ENCODE peak calls at places on chromosomes 13 and 19, in eight cellular contexts. One of them, this sample, is unnamed.

GRCh38 chr19:44803442-44804428 is 5.2 kb upstream of the BCAM start:
- DNase-seq in BE2C: no peak
- DNase-seq in effector memory CD4-positive, alpha-beta T cell: no peak
- DNase-seq in cardiac muscle cell: no peak
- DNase-seq in stomach: no peak
- DNase-seq in LNCaP clone FGC: no peak
- DNase-seq in small intestine: no peak
- DNase-seq in Peyer's patch: no peak
- DNase-seq in this sample: no peak

GRCh38 chr19:45215391-45216191 is 29.6 kb downstream of the EXOC3L2 start:
- DNase-seq in BE2C: peak; percentile 33
- DNase-seq in effector memory CD4-positive, alpha-beta T cell: no peak
- DNase-seq in cardiac muscle cell: peak; percentile 14
- DNase-seq in stomach: peak; percentile 77
- DNase-seq in LNCaP clone FGC: no peak
- DNase-seq in small intestine: no peak
- DNase-seq in Peyer's patch: no peak
- DNase-seq in this sample: peak; percentile 85

GRCh38 chr19:29576761-29577661 is 29.1 kb upstream of the POP4 start:
- DNase-seq in BE2C: no peak
- DNase-seq in effector memory CD4-positive, alpha-beta T cell: no peak
- DNase-seq in cardiac muscle cell: no peak
- DNase-seq in stomach: no peak
- DNase-seq in LNCaP clone FGC: no peak
- DNase-seq in small intestine: no peak
- DNase-seq in Peyer's patch: no peak
- DNase-seq in this sample: no peak

GRCh38 chr13:88526186-88526852 is 855.1 kb downstream of the SLITRK5 start:
- DNase-seq in BE2C: no peak
- DNase-seq in effector memory CD4-positive, alpha-beta T cell: no peak
- DNase-seq in cardiac muscle cell: peak; percentile 3
- DNase-seq in stomach: no peak
- DNase-seq in LNCaP clone FGC: no peak
- DNase-seq in small intestine: no peak
- DNase-seq in Peyer's patch: no peak
- DNase-seq in this sample: no peak

GRCh38 chr13:24614306-24615080 is 65.7 kb upstream of the ATP12A start:
- DNase-seq in BE2C: no peak
- DNase-seq in effector memory CD4-positive, alpha-beta T cell: no peak
- DNase-seq in cardiac muscle cell: no peak
- DNase-seq in stomach: no peak
- DNase-seq in LNCaP clone FGC: no peak
- DNase-seq in small intestine: no peak
- DNase-seq in Peyer's patch: no peak
- DNase-seq in this sample: no peak

GRCh38 chr13:32426191-32426980 is 1.5 kb downstream of the N4BP2L1 start:
- DNase-seq in BE2C: no peak
- DNase-seq in effector memory CD4-positive, alpha-beta T cell: peak; percentile 29
- DNase-seq in cardiac muscle cell: no peak
- DNase-seq in stomach: no peak
- DNase-seq in LNCaP clone FGC: no peak
- DNase-seq in small intestine: peak; percentile 88
- DNase-seq in Peyer's patch: peak; percentile 64
- DNase-seq in this sample: no peak

GRCh38 chr19:12513531-12514061 is 29.0 kb upstream of the ZNF709 start:
- DNase-seq in BE2C: peak; percentile 35
- DNase-seq in effector memory CD4-positive, alpha-beta T cell: no peak
- DNase-seq in cardiac muscle cell: no peak
- DNase-seq in stomach: no peak
- DNase-seq in LNCaP clone FGC: no peak
- DNase-seq in small intestine: no peak
- DNase-seq in Peyer's patch: no peak
- DNase-seq in this sample: peak; percentile 29

GRCh38 chr19:13001502-13002388 is 6.5 kb downstream of the NFIX start:
- DNase-seq in BE2C: no peak
- DNase-seq in effector memory CD4-positive, alpha-beta T cell: no peak
- DNase-seq in cardiac muscle cell: no peak
- DNase-seq in stomach: peak; percentile 71
- DNase-seq in LNCaP clone FGC: no peak
- DNase-seq in small intestine: no peak
- DNase-seq in Peyer's patch: no peak
- DNase-seq in this sample: no peak

GRCh38 chr19:35731353-35731752 is 10.9 kb downstream of the IGFLR1 start:
- DNase-seq in BE2C: no peak
- DNase-seq in effector memory CD4-positive, alpha-beta T cell: no peak
- DNase-seq in cardiac muscle cell: no peak
- DNase-seq in stomach: no peak
- DNase-seq in LNCaP clone FGC: no peak
- DNase-seq in small intestine: no peak
- DNase-seq in Peyer's patch: no peak
- DNase-seq in this sample: no peak

GRCh38 chr13:48302920-48303330 is 626 bp upstream of the RB1 start:
- DNase-seq in BE2C: no peak
- DNase-seq in effector memory CD4-positive, alpha-beta T cell: no peak
- DNase-seq in cardiac muscle cell: no peak
- DNase-seq in stomach: no peak
- DNase-seq in LNCaP clone FGC: no peak
- DNase-seq in small intestine: no peak
- DNase-seq in Peyer's patch: no peak
- DNase-seq in this sample: no peak

GRCh38 chr19:11480081-11480926 is 542 bp downstream of the ELAVL3 start:
- DNase-seq in BE2C: peak; percentile 67
- DNase-seq in effector memory CD4-positive, alpha-beta T cell: no peak
- DNase-seq in cardiac muscle cell: no peak
- DNase-seq in stomach: no peak
- DNase-seq in LNCaP clone FGC: no peak
- DNase-seq in small intestine: no peak
- DNase-seq in Peyer's patch: no peak
- DNase-seq in this sample: no peak

GRCh38 chr19:17602217-17602616 is 46.8 kb downstream of the COLGALT1 start:
- DNase-seq in BE2C: no peak
- DNase-seq in effector memory CD4-positive, alpha-beta T cell: no peak
- DNase-seq in cardiac muscle cell: no peak
- DNase-seq in stomach: no peak
- DNase-seq in LNCaP clone FGC: no peak
- DNase-seq in small intestine: no peak
- DNase-seq in Peyer's patch: no peak
- DNase-seq in this sample: no peak

GRCh38 chr19:17947815-17948473 is 15.1 kb downstream of the CCDC124 start:
- DNase-seq in BE2C: peak; percentile 100
- DNase-seq in effector memory CD4-positive, alpha-beta T cell: peak; percentile 93
- DNase-seq in cardiac muscle cell: peak; percentile 99
- DNase-seq in stomach: peak; percentile 90
- DNase-seq in LNCaP clone FGC: peak; percentile 46
- DNase-seq in small intestine: peak; percentile 79
- DNase-seq in Peyer's patch: peak; percentile 94
- DNase-seq in this sample: peak; percentile 89

DNA sequence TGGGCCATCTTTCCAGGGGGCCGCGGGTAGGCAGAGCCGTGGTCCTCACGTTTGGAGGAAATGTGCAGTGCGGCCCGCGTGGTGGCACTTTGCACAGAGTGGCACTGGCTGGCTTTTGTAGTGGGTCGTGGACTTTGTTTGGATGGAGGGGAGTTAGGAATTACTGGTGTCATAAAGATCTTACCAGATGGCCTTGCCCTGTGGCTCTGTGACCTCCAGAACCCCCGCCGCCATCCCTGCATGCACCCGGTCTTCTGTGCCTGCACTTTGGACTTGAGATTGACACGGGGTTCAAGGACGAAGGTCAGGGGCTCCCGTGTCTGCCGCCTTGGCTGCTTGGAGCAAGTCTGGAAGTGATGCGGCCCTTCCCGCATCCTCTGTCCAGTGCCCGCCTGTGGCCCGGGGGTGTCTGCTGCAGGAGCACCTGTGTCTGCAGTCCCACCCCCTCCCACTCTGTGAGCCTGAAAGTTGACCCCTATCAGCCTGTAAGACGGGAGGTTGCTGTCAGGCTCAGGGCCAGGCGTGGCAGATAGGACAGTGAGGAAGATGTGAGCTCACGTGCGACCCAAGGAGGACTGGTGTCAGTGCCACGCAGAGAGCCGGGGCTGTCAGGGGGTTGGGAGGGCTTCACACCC is 2.2 kb downstream of the GNA11 start:
- DNase-seq in BE2C: no peak
- DNase-seq in effector memory CD4-positive, alpha-beta T cell: no peak
- DNase-seq in cardiac muscle cell: no peak
- DNase-seq in stomach: no peak
- DNase-seq in LNCaP clone FGC: no peak
- DNase-seq in small intestine: peak; percentile 92
- DNase-seq in Peyer's patch: peak; percentile 80
- DNase-seq in this sample: no peak
- H3K4me3 ChIP-seq in BE2C: peak overlapping the region; percentile 85
- H3K4me3 ChIP-seq in effector memory CD4-positive, alpha-beta T cell: no peak overlapping the region
- H3K4me3 ChIP-seq in cardiac muscle cell: peak overlapping the region; percentile 96
- H3K4me3 ChIP-seq in stomach: peak overlapping the region; percentile 74
- H3K4me3 ChIP-seq in LNCaP clone FGC: peak overlapping the region; percentile 97
- H3K4me3 ChIP-seq in small intestine: no peak overlapping the region
- H3K4me3 ChIP-seq in Peyer's patch: peak overlapping the region; percentile 68
- H3K4me3 ChIP-seq in this sample: peak overlapping the region; percentile 72

DNA sequence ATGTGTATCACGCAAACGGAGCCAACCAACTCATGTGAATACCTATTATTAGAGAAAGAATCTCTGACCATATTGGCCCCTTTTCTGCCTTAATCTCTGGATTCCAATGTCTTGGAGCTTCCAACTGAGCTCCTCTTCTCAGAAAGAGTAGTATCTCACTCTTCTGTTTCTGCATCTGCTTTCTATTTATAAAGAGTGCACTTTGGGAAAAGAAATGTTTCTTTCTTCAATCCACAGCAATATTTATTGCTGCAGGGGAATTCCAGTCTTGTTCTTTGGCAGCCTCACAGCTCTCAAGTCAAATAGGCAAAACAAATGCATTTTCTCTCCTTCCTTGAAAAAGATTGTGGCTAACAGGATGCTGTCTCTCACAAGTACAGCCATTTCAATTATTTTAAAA is 125.5 kb upstream of the NBEA start:
- DNase-seq in BE2C: no peak
- DNase-seq in effector memory CD4-positive, alpha-beta T cell: no peak
- DNase-seq in cardiac muscle cell: no peak
- DNase-seq in stomach: no peak
- DNase-seq in LNCaP clone FGC: no peak
- DNase-seq in small intestine: no peak
- DNase-seq in Peyer's patch: no peak
- DNase-seq in this sample: no peak
- H3K4me3 ChIP-seq in BE2C: no peak overlapping the region
- H3K4me3 ChIP-seq in effector memory CD4-positive, alpha-beta T cell: no peak overlapping the region
- H3K4me3 ChIP-seq in cardiac muscle cell: no peak overlapping the region
- H3K4me3 ChIP-seq in stomach: no peak overlapping the region
- H3K4me3 ChIP-seq in LNCaP clone FGC: no peak overlapping the region
- H3K4me3 ChIP-seq in small intestine: no peak overlapping the region
- H3K4me3 ChIP-seq in Peyer's patch: no peak overlapping the region
- H3K4me3 ChIP-seq in this sample: no peak overlapping the region

GRCh38 chr13:112067121-112067741 is at the start of gene SOX1:
- DNase-seq in BE2C: no peak
- DNase-seq in effector memory CD4-positive, alpha-beta T cell: no peak
- DNase-seq in cardiac muscle cell: peak; percentile 43
- DNase-seq in stomach: no peak
- DNase-seq in LNCaP clone FGC: no peak
- DNase-seq in small intestine: no peak
- DNase-seq in Peyer's patch: no peak
- DNase-seq in this sample: no peak
- H3K4me3 ChIP-seq in BE2C: no peak within 1 kb of the TSS
- H3K4me3 ChIP-seq in effector memory CD4-positive, alpha-beta T cell: peak within 1 kb of the TSS; percentile 19
- H3K4me3 ChIP-seq in cardiac muscle cell: peak within 1 kb of the TSS; percentile 33
- H3K4me3 ChIP-seq in stomach: peak within 1 kb of the TSS; percentile 49
- H3K4me3 ChIP-seq in LNCaP clone FGC: no peak within 1 kb of the TSS
- H3K4me3 ChIP-seq in small intestine: no peak within 1 kb of the TSS
- H3K4me3 ChIP-seq in Peyer's patch: no peak within 1 kb of the TSS
- H3K4me3 ChIP-seq in this sample: peak within 1 kb of the TSS; percentile 18

GRCh38 chr19:55175117-55175867 is 4.8 kb downstream of the SYT5 start:
- DNase-seq in BE2C: peak; percentile 76
- DNase-seq in effector memory CD4-positive, alpha-beta T cell: no peak
- DNase-seq in cardiac muscle cell: no peak
- DNase-seq in stomach: no peak
- DNase-seq in LNCaP clone FGC: no peak
- DNase-seq in small intestine: no peak
- DNase-seq in Peyer's patch: no peak
- DNase-seq in this sample: no peak

GRCh38 chr19:55181740-55182139 is 1.7 kb upstream of the SYT5 start:
- DNase-seq in BE2C: no peak
- DNase-seq in effector memory CD4-positive, alpha-beta T cell: no peak
- DNase-seq in cardiac muscle cell: no peak
- DNase-seq in stomach: no peak
- DNase-seq in LNCaP clone FGC: no peak
- DNase-seq in small intestine: no peak
- DNase-seq in Peyer's patch: no peak
- DNase-seq in this sample: no peak

GRCh38 chr19:55179570-55180484 is at the start of gene SYT5:
- DNase-seq in BE2C: peak; percentile 58
- DNase-seq in effector memory CD4-positive, alpha-beta T cell: peak; percentile 27
- DNase-seq in cardiac muscle cell: peak; percentile 71
- DNase-seq in stomach: peak; percentile 40
- DNase-seq in LNCaP clone FGC: no peak
- DNase-seq in small intestine: peak; percentile 62
- DNase-seq in Peyer's patch: peak; percentile 58
- DNase-seq in this sample: peak; percentile 81

GRCh38 chr19:55176116-55176515 is 4.0 kb downstream of the SYT5 start:
- DNase-seq in BE2C: no peak
- DNase-seq in effector memory CD4-positive, alpha-beta T cell: no peak
- DNase-seq in cardiac muscle cell: no peak
- DNase-seq in stomach: no peak
- DNase-seq in LNCaP clone FGC: no peak
- DNase-seq in small intestine: no peak
- DNase-seq in Peyer's patch: no peak
- DNase-seq in this sample: no peak

DNA sequence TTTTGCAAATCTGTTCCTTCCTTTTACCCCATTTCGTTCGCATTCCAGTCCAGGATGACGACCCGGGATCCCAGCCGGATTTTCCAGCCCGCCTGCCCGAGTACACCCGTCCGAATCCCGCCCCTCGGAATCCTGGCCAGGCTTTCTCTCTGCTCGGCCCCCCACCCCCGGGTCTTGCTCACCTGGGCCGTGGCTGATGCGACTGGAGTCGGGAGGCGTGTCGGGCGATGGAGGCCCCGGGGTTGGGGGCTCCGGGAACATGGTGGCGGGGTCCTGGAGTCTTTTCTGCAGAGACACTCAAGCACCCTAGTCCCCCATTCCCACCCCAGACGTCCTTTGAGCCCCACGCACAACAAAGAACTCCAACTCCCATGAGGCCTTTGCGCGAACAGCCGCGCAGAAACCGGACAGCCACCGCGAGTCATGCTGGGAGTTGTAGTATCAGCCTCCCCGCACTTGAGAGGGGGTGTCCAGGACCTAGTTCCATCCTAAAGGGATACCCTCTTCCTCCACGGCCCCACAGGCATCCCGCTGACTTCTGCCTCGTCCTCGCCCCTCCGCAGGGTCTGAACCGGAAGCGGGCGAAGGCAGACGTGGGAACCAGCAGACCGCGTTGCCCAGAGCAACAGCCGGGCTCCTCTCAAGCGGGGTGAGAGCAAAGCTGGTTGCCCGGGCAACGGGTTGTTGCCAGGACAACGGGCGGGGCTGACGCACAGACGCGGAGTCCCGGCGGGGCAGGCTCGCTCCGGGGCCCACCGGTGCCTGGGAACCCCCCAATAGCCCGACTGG is 1.1 kb downstream of the SYT5 start:
- DNase-seq in BE2C: peak; percentile 95
- DNase-seq in effector memory CD4-positive, alpha-beta T cell: peak; percentile 92
- DNase-seq in cardiac muscle cell: peak; percentile 63
- DNase-seq in stomach: peak; percentile 69
- DNase-seq in LNCaP clone FGC: no peak
- DNase-seq in small intestine: peak; percentile 64
- DNase-seq in Peyer's patch: peak; percentile 93
- DNase-seq in this sample: peak; percentile 81
- H3K4me3 ChIP-seq in BE2C: peak overlapping the region; percentile 78
- H3K4me3 ChIP-seq in effector memory CD4-positive, alpha-beta T cell: peak overlapping the region; percentile 44
- H3K4me3 ChIP-seq in cardiac muscle cell: peak overlapping the region; percentile 20
- H3K4me3 ChIP-seq in stomach: peak overlapping the region; percentile 43
- H3K4me3 ChIP-seq in LNCaP clone FGC: no peak overlapping the region
- H3K4me3 ChIP-seq in small intestine: no peak overlapping the region
- H3K4me3 ChIP-seq in Peyer's patch: peak overlapping the region; percentile 26
- H3K4me3 ChIP-seq in this sample: peak overlapping the region; percentile 4

This sample was measured in pancreas.